ENCODE peak calls at places on chromosomes 7 and 10, in seven cellular contexts. R, U, G, B, F, S and C are unnamed samples.

GRCh38 chr10:93566435-93567276 is at the start of gene FFAR4:
- DNase-seq in F (no peak), R (no peak), S (no peak), G (peak; percentile 77), U (peak; percentile 27), B (no peak), C (no peak)

GRCh38 chr10:7419998-7420397 is 9.2 kb upstream of the SFMBT2 start:
- DNase-seq in U (no peak), B (no peak), F (no peak), S (no peak), G (no peak), R (no peak), C (no peak)

GRCh38 chr10:107095125-107095524 is 69.4 kb downstream of the SORCS1 start:
- DNase-seq in S (no peak), R (no peak), G (no peak), B (no peak), F (no peak), U (no peak), C (no peak)

GRCh38 chr7:31122649-31123058 is 70.5 kb downstream of the ADCYAP1R1 start:
- DNase-seq in R (no peak), U (peak; percentile 83), B (peak; percentile 93), S (peak; percentile 57), G (peak; percentile 73), F (no peak), C (peak; percentile 15)

GRCh38 chr7:5596896-5597246 is 173.2 kb upstream of the TNRC18 start:
- DNase-seq in S (no peak), G (no peak), U (no peak), R (no peak), F (no peak), B (no peak), C (no peak)

GRCh38 chr7:99429756-99430155 is 8.8 kb downstream of the PTCD1 start:
- DNase-seq in G (no peak), R (no peak), F (no peak), B (no peak), U (no peak), S (no peak), C (no peak)

GRCh38 chr10:19702215-19702614 is 114.0 kb upstream of the PLXDC2 start:
- DNase-seq in U (peak; percentile 46), R (no peak), F (no peak), B (peak; percentile 52), S (no peak), G (no peak), C (no peak)

GRCh38 chr7:4010923-4011656 is 671.0 kb upstream of the FOXK1 start:
- DNase-seq in R (no peak), B (no peak), S (no peak), F (no peak), U (no peak), G (no peak), C (no peak)

GRCh38 chr10:132641966-132642731 is 104.6 kb downstream of the INPP5A start:
- DNase-seq in U (no peak), F (no peak), R (no peak), S (no peak), B (no peak), G (no peak), C (no peak)

GRCh38 chr7:50962962-50963374 is 180.3 kb upstream of the GRB10 start:
- DNase-seq in G (peak; percentile 59), B (peak; percentile 74), F (no peak), S (no peak), U (peak; percentile 90), R (no peak), C (no peak)

GRCh38 chr10:133391249-133391635 is 2.7 kb upstream of the MTG1 start:
- DNase-seq in S (no peak), F (no peak), U (no peak), G (no peak), R (no peak), B (no peak), C (no peak)

GRCh38 chr7:537911-538634 is 18.4 kb upstream of the PDGFA start:
- DNase-seq in S (no peak), F (no peak), U (peak; percentile 98), B (peak; percentile 83), G (no peak), R (no peak), C (no peak)